ENCODE peak calls at places on chromosomes 12 and 14, in five cellular contexts. F is uterus; D is cardiac muscle cell; I is effector memory CD4-positive, alpha-beta T cell; H is neuronal stem cell. R is an unnamed sample.

GRCh38 chr14:103125098-103126070 is 2.1 kb downstream of the TNFAIP2 start:
- DNase-seq in D (no peak), I (no peak), H (no peak), F (peak; percentile 20), R (no peak)

GRCh38 chr12:25194211-25194610 is 749 bp downstream of the DNAI7 start:
- DNase-seq in F (no peak), D (no peak), H (no peak), I (no peak), R (no peak)

GRCh38 chr14:75141967-75142366 is 15.1 kb upstream of the NEK9 start:
- DNase-seq in D (peak; percentile 70), I (no peak), H (no peak), F (no peak), R (no peak)

GRCh38 chr14:77485256-77485655 is 13.4 kb downstream of the ISM2 start:
- DNase-seq in F (no peak), H (no peak), I (no peak), D (no peak), R (no peak)

GRCh38 chr12:120145164-120145563 is 28.6 kb upstream of the RAB35 start:
- DNase-seq in D (no peak), F (no peak), I (no peak), H (no peak), R (no peak)

GRCh38 chr14:89767861-89768268 is 186.7 kb downstream of the EFCAB11 start:
- DNase-seq in H (peak; percentile 9), F (no peak), D (peak; percentile 74), I (peak; percentile 32), R (no peak)

GRCh38 chr12:113220593-113221180 is 577 bp upstream of the TPCN1 start:
- DNase-seq in H (no peak), F (no peak), D (no peak), I (no peak), R (no peak)

GRCh38 chr14:101409006-101409543 is 152.2 kb upstream of the DIO3 start:
- DNase-seq in D (no peak), H (no peak), I (no peak), F (no peak), R (no peak)

GRCh38 chr12:10501031-10501430 is 4.7 kb upstream of the EIF2S3B start:
- DNase-seq in F (no peak), I (no peak), D (peak; percentile 38), H (no peak), R (no peak)

GRCh38 chr12:98752726-98753125 is 107.6 kb downstream of the APAF1 start:
- DNase-seq in D (no peak), H (no peak), I (no peak), F (no peak), R (no peak)

GRCh38 chr14:100440207-100440631 is 117.1 kb downstream of the SLC25A47 start:
- DNase-seq in D (peak; percentile 73), I (no peak), H (peak; percentile 56), F (peak; percentile 79), R (peak; percentile 87)

GRCh38 chr12:104295954-104296353 is 7.6 kb upstream of the EID3 start:
- DNase-seq in H (no peak), D (no peak), F (no peak), I (no peak), R (no peak)
- H3K36me3 ChIP-seq in H (peaks cover 9% of the 10 kb centered on the region), D (peaks cover 10% of the 10 kb centered on the region), F (no peaks in the 10 kb centered on the region), I (peaks cover 8% of the 10 kb centered on the region), R (peaks cover 93% of the 10 kb centered on the region)

GRCh38 chr12:128008341-128008740 is 258.6 kb upstream of the TMEM132C start:
- DNase-seq in H (no peak), F (no peak), I (no peak), D (no peak), R (no peak)

GRCh38 chr12:128007250-128007649 is 259.7 kb upstream of the TMEM132C start:
- DNase-seq in H (no peak), I (no peak), D (no peak), F (no peak), R (no peak)

GRCh38 chr12:128012110-128012509 is 254.9 kb upstream of the TMEM132C start:
- DNase-seq in H (no peak), I (no peak), D (no peak), F (no peak), R (no peak)

GRCh38 chr12:128009108-128009507 is 257.9 kb upstream of the TMEM132C start:
- DNase-seq in F (no peak), I (no peak), H (no peak), D (no peak), R (no peak)
- H3K27ac ChIP-seq in F (no peak overlapping the region), I (no peak overlapping the region), H (no peak overlapping the region), D (no peak overlapping the region), R (no peak overlapping the region)

DNA sequence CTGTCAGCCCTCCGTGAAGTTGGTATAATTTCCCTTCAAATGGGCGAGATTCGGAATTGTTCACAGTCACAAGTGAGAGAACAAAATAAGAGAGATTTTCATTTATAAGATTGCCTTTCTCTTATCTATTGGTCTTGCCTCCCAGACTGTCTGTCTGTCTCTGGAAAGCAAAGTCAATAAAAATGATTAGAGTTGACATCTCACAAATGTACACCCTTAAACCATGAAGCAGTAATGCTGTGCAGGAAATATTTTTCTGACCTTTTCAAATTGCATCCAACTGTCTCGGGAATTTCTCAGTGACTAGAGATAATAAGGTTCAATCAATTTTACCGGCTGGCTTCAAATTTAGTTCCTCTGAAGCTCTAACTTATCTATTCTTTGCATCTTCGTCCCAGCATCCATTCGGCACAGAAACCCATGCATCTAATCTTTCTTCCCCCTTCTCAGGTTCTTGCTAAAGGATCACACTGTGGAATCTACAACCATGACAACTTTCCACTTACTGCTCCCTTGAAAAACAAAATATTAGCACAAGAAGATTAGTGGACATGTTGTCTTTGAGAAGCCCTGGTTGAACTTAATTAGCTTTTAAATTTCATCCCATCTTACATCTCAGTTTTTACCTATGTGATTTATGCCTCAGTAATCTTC is 93.1 kb downstream of the RMST start:
- DNase-seq in I (no peak), D (no peak), H (no peak), F (no peak), R (no peak)
- H3K4me1 ChIP-seq in I (no peaks in the 10 kb centered on the region), D (peaks cover 21% of the 10 kb centered on the region), H (peaks cover 13% of the 10 kb centered on the region), F (no peaks in the 10 kb centered on the region), R (peaks cover 8% of the 10 kb centered on the region)

GRCh38 chr12:49647280-49647679 is 23.9 kb downstream of the PRPF40B start:
- DNase-seq in I (no peak), H (no peak), D (no peak), F (no peak), R (no peak)
- H3K36me3 ChIP-seq in I (peaks cover 53% of the 10 kb centered on the region), H (peaks cover 61% of the 10 kb centered on the region), D (peaks cover 2% of the 10 kb centered on the region), F (no peaks in the 10 kb centered on the region), R (peaks cover 33% of the 10 kb centered on the region)

GRCh38 chr12:46360908-46361666 is 11.5 kb downstream of the SLC38A2 start:
- DNase-seq in I (no peak), D (peak; percentile 43), H (no peak), F (no peak), R (no peak)

GRCh38 chr12:46359667-46360280 is 12.8 kb downstream of the SLC38A2 start:
- DNase-seq in I (no peak), F (no peak), D (peak; percentile 35), H (no peak), R (no peak)

GRCh38 chr12:46361667-46362034 is 10.9 kb downstream of the SLC38A2 start:
- DNase-seq in H (no peak), D (no peak), F (no peak), I (no peak), R (no peak)

GRCh38 chr12:46358791-46359666 is 13.5 kb downstream of the SLC38A2 start:
- DNase-seq in I (no peak), H (no peak), D (peak; percentile 45), F (no peak), R (no peak)

GRCh38 chr12:46360370-46360769 is 12.2 kb downstream of the SLC38A2 start:
- DNase-seq in D (no peak), I (no peak), F (no peak), H (no peak), R (no peak)
- H3K27ac ChIP-seq in D (no peak overlapping the region), I (no peak overlapping the region), F (no peak overlapping the region), H (no peak overlapping the region), R (peak overlapping the region; percentile 96)

GRCh38 chr12:144650-145284 is 69.2 kb downstream of the SLC6A12 start:
- DNase-seq in I (no peak), F (no peak), H (no peak), D (no peak), R (no peak)

GRCh38 chr12:147242-147641 is 66.7 kb downstream of the SLC6A12 start:
- DNase-seq in H (no peak), D (no peak), I (no peak), F (no peak), R (no peak)

GRCh38 chr12:143964-144649 is 69.8 kb downstream of the SLC6A12 start:
- DNase-seq in D (no peak), I (no peak), F (no peak), H (no peak), R (no peak)

GRCh38 chr12:148676-149416 is 65.1 kb downstream of the SLC6A12 start:
- DNase-seq in F (no peak), I (no peak), H (no peak), D (no peak), R (no peak)

DNA sequence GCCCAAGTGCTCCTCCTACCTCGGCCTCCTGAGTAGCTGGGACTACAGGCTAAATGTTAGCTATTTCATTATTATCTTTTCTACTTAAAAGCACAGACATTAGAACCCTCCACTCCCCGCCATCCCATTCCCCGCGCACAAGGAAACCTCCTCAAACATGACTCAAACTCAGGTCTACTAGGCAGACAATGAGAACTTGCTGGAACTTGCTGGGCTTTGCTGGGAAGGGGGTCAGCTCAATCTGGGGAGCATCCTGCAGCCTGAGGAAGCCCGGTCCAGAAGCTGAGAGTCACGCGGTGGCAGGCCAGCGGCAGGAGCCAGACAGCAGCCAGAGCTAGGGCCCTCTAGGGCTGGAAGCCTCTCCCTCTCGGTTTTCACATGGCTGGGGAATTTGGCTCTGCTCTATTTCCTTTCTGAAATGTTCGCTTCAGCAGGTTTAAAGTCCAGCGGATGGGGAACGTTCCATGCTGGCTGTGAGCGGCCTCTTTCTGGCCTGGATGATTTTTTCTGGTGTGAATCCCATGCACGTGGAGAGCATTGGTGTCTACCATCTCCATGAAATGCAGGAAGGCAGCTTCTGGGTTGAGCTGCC is 68.5 kb downstream of the SLC6A12 start:
- DNase-seq in H (no peak), D (no peak), I (no peak), F (no peak), R (no peak)
- H3K4me1 ChIP-seq in H (peaks cover 18% of the 10 kb centered on the region), D (peaks cover 12% of the 10 kb centered on the region), I (no peaks in the 10 kb centered on the region), F (no peaks in the 10 kb centered on the region), R (peaks cover 19% of the 10 kb centered on the region)

GRCh38 chr14:72686101-72686500 is 207.8 kb downstream of the DPF3 start:
- DNase-seq in H (no peak), F (no peak), D (no peak), I (no peak), R (no peak)
- H3K36me3 ChIP-seq in H (peaks cover 3% of the 10 kb centered on the region), F (no peaks in the 10 kb centered on the region), D (peaks cover 9% of the 10 kb centered on the region), I (no peaks in the 10 kb centered on the region), R (no peaks in the 10 kb centered on the region)

GRCh38 chr14:68245146-68246073 is 425.8 kb downstream of the RAD51B start:
- DNase-seq in I (no peak), D (peak; percentile 92), F (peak; percentile 73), H (no peak), R (no peak)
- H3K27ac ChIP-seq in I (no peak overlapping the region), D (peak overlapping the region; percentile 74), F (peak overlapping the region; percentile 90), H (no peak overlapping the region), R (peak overlapping the region; percentile 83)

R was measured in RWPE2.